ENCODE peak calls at places on chromosomes 2 and 18, in nine cellular contexts. One of them, this sample, is unnamed.

GRCh38 chr2:226611944-226612318 is 187.7 kb downstream of the IRS1 start:
- DNase-seq in vagina: no peak
- DNase-seq in NB4: no peak
- DNase-seq in A549: no peak
- DNase-seq in suprapubic skin: no peak
- DNase-seq in heart left ventricle: no peak
- DNase-seq in esophagus squamous epithelium: no peak
- DNase-seq in sigmoid colon: no peak
- DNase-seq in tibial nerve: no peak
- DNase-seq in this sample: no peak

GRCh38 chr2:65607906-65608305 is 175.5 kb upstream of the SPRED2 start:
- DNase-seq in heart left ventricle: no peak
- DNase-seq in suprapubic skin: no peak
- DNase-seq in vagina: no peak
- DNase-seq in esophagus squamous epithelium: no peak
- DNase-seq in NB4: no peak
- DNase-seq in sigmoid colon: no peak
- DNase-seq in A549: no peak
- DNase-seq in tibial nerve: no peak
- DNase-seq in this sample: no peak

GRCh38 chr18:48333563-48333962 is 75.6 kb downstream of the ZBTB7C start:
- DNase-seq in vagina: no peak
- DNase-seq in A549: no peak
- DNase-seq in heart left ventricle: no peak
- DNase-seq in tibial nerve: no peak
- DNase-seq in NB4: no peak
- DNase-seq in sigmoid colon: no peak
- DNase-seq in suprapubic skin: no peak
- DNase-seq in esophagus squamous epithelium: no peak
- DNase-seq in this sample: no peak

GRCh38 chr18:76209597-76209996 is 285.4 kb downstream of the ZNF516 start:
- DNase-seq in suprapubic skin: no peak
- DNase-seq in NB4: no peak
- DNase-seq in vagina: no peak
- DNase-seq in A549: no peak
- DNase-seq in esophagus squamous epithelium: no peak
- DNase-seq in heart left ventricle: no peak
- DNase-seq in sigmoid colon: no peak
- DNase-seq in tibial nerve: no peak
- DNase-seq in this sample: no peak

GRCh38 chr2:131036696-131037397 is 56.4 kb downstream of the FAM168B start:
- DNase-seq in esophagus squamous epithelium: no peak
- DNase-seq in NB4: no peak
- DNase-seq in vagina: no peak
- DNase-seq in heart left ventricle: no peak
- DNase-seq in sigmoid colon: peak
- DNase-seq in suprapubic skin: no peak
- DNase-seq in A549: no peak
- DNase-seq in tibial nerve: no peak
- DNase-seq in this sample: peak

GRCh38 chr2:158629116-158629515 is 166.0 kb upstream of the DAPL1 start:
- DNase-seq in suprapubic skin: no peak
- DNase-seq in NB4: no peak
- DNase-seq in vagina: no peak
- DNase-seq in A549: no peak
- DNase-seq in esophagus squamous epithelium: no peak
- DNase-seq in heart left ventricle: no peak
- DNase-seq in sigmoid colon: no peak
- DNase-seq in tibial nerve: no peak
- DNase-seq in this sample: no peak

GRCh38 chr2:7658486-7658885 is 741.3 kb downstream of the RNF144A start:
- DNase-seq in sigmoid colon: no peak
- DNase-seq in suprapubic skin: no peak
- DNase-seq in tibial nerve: no peak
- DNase-seq in vagina: no peak
- DNase-seq in A549: no peak
- DNase-seq in NB4: no peak
- DNase-seq in esophagus squamous epithelium: no peak
- DNase-seq in heart left ventricle: no peak
- DNase-seq in this sample: no peak

GRCh38 chr18:45066868-45067267 is 386.2 kb downstream of the SETBP1 start:
- DNase-seq in tibial nerve: no peak
- DNase-seq in esophagus squamous epithelium: no peak
- DNase-seq in suprapubic skin: no peak
- DNase-seq in heart left ventricle: peak
- DNase-seq in sigmoid colon: no peak
- DNase-seq in NB4: peak
- DNase-seq in vagina: no peak
- DNase-seq in A549: no peak
- DNase-seq in this sample: no peak

GRCh38 chr2:33836628-33837027 is 237.5 kb upstream of the FAM98A start:
- DNase-seq in vagina: no peak
- DNase-seq in esophagus squamous epithelium: no peak
- DNase-seq in sigmoid colon: no peak
- DNase-seq in tibial nerve: no peak
- DNase-seq in NB4: no peak
- DNase-seq in A549: no peak
- DNase-seq in suprapubic skin: no peak
- DNase-seq in heart left ventricle: no peak
- DNase-seq in this sample: no peak

GRCh38 chr2:174965551-174965950 is 39.6 kb downstream of the CHN1 start:
- DNase-seq in NB4: no peak
- DNase-seq in A549: no peak
- DNase-seq in vagina: no peak
- DNase-seq in suprapubic skin: no peak
- DNase-seq in tibial nerve: no peak
- DNase-seq in sigmoid colon: no peak
- DNase-seq in heart left ventricle: no peak
- DNase-seq in esophagus squamous epithelium: no peak
- DNase-seq in this sample: no peak
- H3K4me3 ChIP-seq in NB4: no peak
- H3K4me3 ChIP-seq in A549: no peak
- H3K4me3 ChIP-seq in vagina: no peak
- H3K4me3 ChIP-seq in suprapubic skin: no peak
- H3K4me3 ChIP-seq in tibial nerve: no peak
- H3K4me3 ChIP-seq in sigmoid colon: no peak
- H3K4me3 ChIP-seq in heart left ventricle: no peak
- H3K4me3 ChIP-seq in esophagus squamous epithelium: no peak
- H3K4me3 ChIP-seq in this sample: no peak

DNA sequence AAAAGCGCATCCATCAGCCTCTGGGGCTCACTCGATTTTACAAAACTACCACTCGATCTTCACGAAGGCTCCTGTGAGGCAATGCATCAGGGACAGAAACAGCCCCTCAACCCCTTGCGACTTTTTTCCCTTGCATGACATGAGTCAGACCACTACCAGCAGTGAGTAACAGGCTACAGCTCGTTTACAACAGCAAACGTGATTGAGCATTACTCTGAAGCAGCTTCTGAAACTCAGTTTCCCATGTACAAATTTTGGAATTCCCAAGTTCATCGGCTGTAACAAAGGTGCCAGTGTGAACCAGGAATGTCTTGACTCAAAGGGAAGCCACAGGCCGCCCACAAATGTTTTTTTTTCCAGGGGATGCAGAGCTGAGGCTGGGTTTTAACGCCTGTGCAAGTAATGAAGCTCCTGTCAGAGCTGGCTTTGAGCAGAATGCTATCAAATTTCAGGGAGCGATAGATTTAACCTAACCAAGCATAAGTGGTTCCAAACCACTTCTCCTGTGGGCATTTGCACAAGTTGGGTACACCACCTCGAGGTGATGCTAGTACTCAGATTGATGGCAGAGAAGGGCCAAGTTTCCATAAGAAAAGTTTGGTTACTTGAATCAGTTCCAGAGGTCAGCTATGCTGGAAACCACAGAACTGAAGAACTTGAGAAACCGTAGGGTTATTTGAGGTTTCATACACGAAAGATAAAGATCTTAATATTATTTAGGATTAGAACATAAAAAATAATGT is 238.4 kb upstream of the SOX11 start:
- DNase-seq in heart left ventricle: no peak
- DNase-seq in NB4: no peak
- DNase-seq in vagina: no peak
- DNase-seq in sigmoid colon: no peak
- DNase-seq in tibial nerve: no peak
- DNase-seq in A549: no peak
- DNase-seq in esophagus squamous epithelium: no peak
- DNase-seq in suprapubic skin: no peak
- DNase-seq in this sample: no peak
- TF ChIP-seq POLR2A in heart left ventricle: no peak
- TF ChIP-seq POLR2A in NB4: no peak
- TF ChIP-seq POLR2A in vagina: no peak
- TF ChIP-seq POLR2A in sigmoid colon: no peak
- TF ChIP-seq POLR2A in tibial nerve: no peak
- TF ChIP-seq POLR2A in A549: no peak
- TF ChIP-seq POLR2A in esophagus squamous epithelium: no peak
- TF ChIP-seq POLR2A in suprapubic skin: no peak
- TF ChIP-seq POLR2A in this sample: no peak

DNA sequence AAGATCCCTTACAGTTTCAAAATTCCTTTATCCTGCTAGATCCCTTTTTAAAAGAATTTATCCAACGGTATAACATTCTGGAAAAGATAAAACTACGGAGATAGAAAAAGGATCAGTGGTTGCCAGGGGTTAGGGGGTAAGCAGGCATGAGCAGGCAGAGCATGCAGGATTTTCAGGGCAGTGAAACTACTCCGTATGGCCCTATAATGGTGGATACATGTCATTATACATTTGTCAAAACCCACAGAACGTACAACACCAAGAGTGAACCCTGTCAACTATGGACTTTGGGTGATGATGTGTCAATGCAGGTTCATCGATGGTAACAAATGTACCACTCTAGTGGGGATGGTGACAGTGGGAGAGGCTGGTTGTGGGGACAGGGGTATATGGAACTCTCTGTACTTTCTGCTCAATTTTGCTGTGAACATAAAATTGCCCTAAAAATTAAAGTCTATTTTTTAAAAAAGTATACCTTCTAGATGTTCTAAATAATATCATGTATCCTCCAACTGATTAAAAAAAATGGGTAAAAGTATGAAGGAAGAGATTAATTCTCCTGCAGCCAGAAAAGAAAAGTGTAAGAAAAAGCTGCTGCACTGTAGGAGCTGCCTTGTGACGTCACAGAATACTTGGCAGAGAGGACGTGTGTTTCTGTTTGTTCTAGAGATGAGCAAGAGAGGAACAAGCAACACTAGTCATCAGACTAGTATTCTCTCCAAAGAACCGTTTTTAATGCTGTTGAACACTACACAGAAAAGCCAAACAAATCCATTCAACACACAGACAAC is 23.6 kb downstream of the ANKRD44 start:
- DNase-seq in heart left ventricle: peak
- DNase-seq in tibial nerve: peak
- DNase-seq in vagina: no peak
- DNase-seq in A549: peak
- DNase-seq in esophagus squamous epithelium: no peak
- DNase-seq in NB4: peak
- DNase-seq in suprapubic skin: no peak
- DNase-seq in sigmoid colon: peak
- DNase-seq in this sample: peak
- TF ChIP-seq CTCF in heart left ventricle: no peak
- TF ChIP-seq CTCF in tibial nerve: no peak
- TF ChIP-seq CTCF in vagina: no peak
- TF ChIP-seq CTCF in A549: no peak
- TF ChIP-seq CTCF in esophagus squamous epithelium: no peak
- TF ChIP-seq CTCF in NB4: no peak
- TF ChIP-seq CTCF in suprapubic skin: no peak
- TF ChIP-seq CTCF in sigmoid colon: no peak
- TF ChIP-seq CTCF in this sample: no peak

GRCh38 chr2:165902929-165903328 is 50.6 kb downstream of the TTC21B start:
- DNase-seq in suprapubic skin: no peak
- DNase-seq in sigmoid colon: no peak
- DNase-seq in tibial nerve: no peak
- DNase-seq in heart left ventricle: no peak
- DNase-seq in vagina: no peak
- DNase-seq in A549: no peak
- DNase-seq in esophagus squamous epithelium: no peak
- DNase-seq in NB4: peak
- DNase-seq in this sample: no peak
- H3K4me3 ChIP-seq in suprapubic skin: no peak
- H3K4me3 ChIP-seq in sigmoid colon: no peak
- H3K4me3 ChIP-seq in tibial nerve: no peak
- H3K4me3 ChIP-seq in heart left ventricle: no peak
- H3K4me3 ChIP-seq in vagina: no peak
- H3K4me3 ChIP-seq in A549: no peak
- H3K4me3 ChIP-seq in esophagus squamous epithelium: no peak
- H3K4me3 ChIP-seq in NB4: no peak
- H3K4me3 ChIP-seq in this sample: no peak

DNA sequence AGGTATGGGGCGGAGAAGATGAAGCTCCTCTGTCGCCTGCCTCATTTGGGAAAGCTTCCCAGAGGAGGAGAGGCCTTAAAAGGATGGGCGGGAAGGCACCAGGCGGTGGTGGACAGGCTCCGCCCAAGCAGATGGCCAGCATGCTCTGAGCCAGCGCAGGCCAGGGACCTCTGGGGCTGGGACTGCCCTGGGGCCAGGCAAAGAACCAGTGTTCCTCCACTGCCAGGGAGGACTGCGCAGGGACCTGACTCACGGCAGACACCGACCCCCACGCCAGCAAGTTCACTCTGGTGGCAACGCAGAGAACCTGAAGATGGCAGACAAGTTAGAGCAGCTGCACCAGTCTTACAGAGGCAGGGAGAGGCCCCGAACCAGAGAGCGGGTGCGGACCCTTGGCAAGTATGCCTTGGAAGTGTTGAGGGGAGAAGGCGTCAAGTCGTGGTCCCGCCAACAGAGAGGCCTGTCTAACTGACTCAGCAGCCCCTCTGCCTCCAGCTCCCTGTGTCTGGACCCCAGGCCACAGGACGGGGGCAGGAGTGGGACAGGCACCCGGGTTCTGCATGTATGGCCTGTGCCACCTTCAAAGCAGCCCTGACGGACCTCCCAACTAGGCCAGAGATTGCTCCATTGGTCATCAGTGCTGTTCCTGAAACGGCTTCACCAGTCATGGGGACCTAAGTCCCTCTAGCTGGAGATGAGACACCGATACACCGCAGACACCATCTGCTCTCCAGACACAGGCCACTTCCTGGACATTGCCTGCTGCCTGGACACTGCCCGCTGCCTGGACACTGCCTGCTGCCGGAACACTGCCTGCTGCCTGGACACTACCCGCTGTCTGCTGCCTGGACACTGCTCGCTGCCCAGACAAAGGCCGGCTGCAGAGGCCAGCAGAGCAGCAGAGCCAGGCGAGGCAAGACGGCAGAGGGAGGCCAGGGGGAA is 124.7 kb downstream of the HDAC4 start:
- DNase-seq in heart left ventricle: no peak
- DNase-seq in tibial nerve: peak
- DNase-seq in esophagus squamous epithelium: no peak
- DNase-seq in vagina: no peak
- DNase-seq in sigmoid colon: peak
- DNase-seq in NB4: peak
- DNase-seq in A549: no peak
- DNase-seq in suprapubic skin: peak
- DNase-seq in this sample: peak
- TF ChIP-seq POLR2A in heart left ventricle: no peak
- TF ChIP-seq POLR2A in tibial nerve: no peak
- TF ChIP-seq POLR2A in esophagus squamous epithelium: no peak
- TF ChIP-seq POLR2A in vagina: no peak
- TF ChIP-seq POLR2A in sigmoid colon: no peak
- TF ChIP-seq POLR2A in NB4: no peak
- TF ChIP-seq POLR2A in A549: no peak
- TF ChIP-seq POLR2A in suprapubic skin: no peak
- TF ChIP-seq POLR2A in this sample: no peak

This sample was measured in lower leg skin.